ENCODE peak calls at places on chromosomes 13 and 19, in eight cellular contexts. One of them, this sample, is unnamed.

GRCh38 chr19:46555684-46556083 is 45.4 kb upstream of the CALM3 start:
- DNase-seq in AG04450: no peak
- DNase-seq in AG04449: no peak
- DNase-seq in fibroblast of pulmonary artery: no peak
- DNase-seq in tibial nerve: no peak
- DNase-seq in right lobe of liver: no peak
- DNase-seq in neural crest cell: no peak
- DNase-seq in spleen: no peak
- DNase-seq in this sample: no peak

GRCh38 chr19:35224681-35225604 is 3.6 kb downstream of the FAM187B start:
- DNase-seq in AG04449: no peak
- DNase-seq in spleen: peak; percentile 76
- DNase-seq in right lobe of liver: no peak
- DNase-seq in AG04450: no peak
- DNase-seq in tibial nerve: no peak
- DNase-seq in fibroblast of pulmonary artery: no peak
- DNase-seq in neural crest cell: no peak
- DNase-seq in this sample: no peak

GRCh38 chr19:14116918-14117578 is 514 bp downstream of the PRKACA start:
- DNase-seq in AG04450: no peak
- DNase-seq in AG04449: no peak
- DNase-seq in fibroblast of pulmonary artery: no peak
- DNase-seq in neural crest cell: no peak
- DNase-seq in right lobe of liver: peak; percentile 61
- DNase-seq in spleen: peak; percentile 91
- DNase-seq in tibial nerve: no peak
- DNase-seq in this sample: no peak

GRCh38 chr19:35009424-35010415 is 9.6 kb downstream of the GRAMD1A start:
- DNase-seq in tibial nerve: no peak
- DNase-seq in AG04450: no peak
- DNase-seq in AG04449: no peak
- DNase-seq in neural crest cell: no peak
- DNase-seq in fibroblast of pulmonary artery: no peak
- DNase-seq in spleen: no peak
- DNase-seq in right lobe of liver: no peak
- DNase-seq in this sample: no peak

GRCh38 chr19:30254214-30254613 is 118.0 kb upstream of the ZNF536 start:
- DNase-seq in right lobe of liver: no peak
- DNase-seq in fibroblast of pulmonary artery: no peak
- DNase-seq in neural crest cell: no peak
- DNase-seq in spleen: no peak
- DNase-seq in AG04450: no peak
- DNase-seq in AG04449: no peak
- DNase-seq in tibial nerve: no peak
- DNase-seq in this sample: no peak

GRCh38 chr19:36115453-36116343 is at the start of gene TBCB:
- DNase-seq in fibroblast of pulmonary artery: peak; percentile 25
- DNase-seq in AG04450: no peak
- DNase-seq in right lobe of liver: peak; percentile 90
- DNase-seq in AG04449: no peak
- DNase-seq in spleen: peak; percentile 96
- DNase-seq in neural crest cell: no peak
- DNase-seq in tibial nerve: peak; percentile 74
- DNase-seq in this sample: no peak

GRCh38 chr13:23673354-23673753 is 103.1 kb downstream of the TNFRSF19 start:
- DNase-seq in spleen: no peak
- DNase-seq in right lobe of liver: no peak
- DNase-seq in AG04449: peak; percentile 92
- DNase-seq in fibroblast of pulmonary artery: peak; percentile 84
- DNase-seq in neural crest cell: no peak
- DNase-seq in AG04450: peak; percentile 95
- DNase-seq in tibial nerve: no peak
- DNase-seq in this sample: peak; percentile 61

GRCh38 chr19:48552406-48553322 is 692 bp downstream of the SULT2B1 start:
- DNase-seq in fibroblast of pulmonary artery: no peak
- DNase-seq in tibial nerve: no peak
- DNase-seq in spleen: no peak
- DNase-seq in AG04450: no peak
- DNase-seq in neural crest cell: no peak
- DNase-seq in AG04449: no peak
- DNase-seq in right lobe of liver: no peak
- DNase-seq in this sample: no peak

GRCh38 chr19:14473073-14473790 is 1.9 kb downstream of the PTGER1 start:
- DNase-seq in neural crest cell: no peak
- DNase-seq in AG04450: no peak
- DNase-seq in spleen: no peak
- DNase-seq in AG04449: no peak
- DNase-seq in tibial nerve: no peak
- DNase-seq in fibroblast of pulmonary artery: no peak
- DNase-seq in right lobe of liver: no peak
- DNase-seq in this sample: no peak

GRCh38 chr19:5595129-5595528 is 27.4 kb upstream of the TINCR start:
- DNase-seq in tibial nerve: no peak
- DNase-seq in fibroblast of pulmonary artery: no peak
- DNase-seq in spleen: peak; percentile 3
- DNase-seq in neural crest cell: no peak
- DNase-seq in AG04449: no peak
- DNase-seq in right lobe of liver: no peak
- DNase-seq in AG04450: no peak
- DNase-seq in this sample: no peak

GRCh38 chr13:94968040-94968756 is 255.9 kb upstream of the SOX21 start:
- DNase-seq in spleen: no peak
- DNase-seq in AG04449: no peak
- DNase-seq in tibial nerve: no peak
- DNase-seq in fibroblast of pulmonary artery: no peak
- DNase-seq in right lobe of liver: no peak
- DNase-seq in neural crest cell: peak; percentile 47
- DNase-seq in AG04450: no peak
- DNase-seq in this sample: no peak

GRCh38 chr19:30959011-30959410 is 390.2 kb downstream of the TSHZ3 start:
- DNase-seq in spleen: no peak
- DNase-seq in fibroblast of pulmonary artery: no peak
- DNase-seq in AG04449: no peak
- DNase-seq in AG04450: no peak
- DNase-seq in neural crest cell: no peak
- DNase-seq in right lobe of liver: no peak
- DNase-seq in tibial nerve: no peak
- DNase-seq in this sample: no peak

GRCh38 chr19:42283248-42284065 is 14.4 kb downstream of the CIC start:
- DNase-seq in spleen: peak; percentile 98
- DNase-seq in AG04450: peak; percentile 60
- DNase-seq in tibial nerve: peak; percentile 96
- DNase-seq in right lobe of liver: peak; percentile 97
- DNase-seq in fibroblast of pulmonary artery: peak; percentile 92
- DNase-seq in AG04449: no peak
- DNase-seq in neural crest cell: peak; percentile 87
- DNase-seq in this sample: no peak

GRCh38 chr19:58330458-58330857 is 3.7 kb downstream of the ZSCAN22 start:
- DNase-seq in right lobe of liver: no peak
- DNase-seq in fibroblast of pulmonary artery: peak; percentile 78
- DNase-seq in tibial nerve: no peak
- DNase-seq in AG04449: no peak
- DNase-seq in AG04450: no peak
- DNase-seq in neural crest cell: no peak
- DNase-seq in spleen: no peak
- DNase-seq in this sample: no peak

GRCh38 chr13:64471916-64472315 is 2758.2 kb downstream of the PCDH9 start:
- DNase-seq in AG04450: peak; percentile 11
- DNase-seq in neural crest cell: no peak
- DNase-seq in right lobe of liver: no peak
- DNase-seq in tibial nerve: no peak
- DNase-seq in AG04449: peak; percentile 9
- DNase-seq in fibroblast of pulmonary artery: peak; percentile 73
- DNase-seq in spleen: no peak
- DNase-seq in this sample: no peak

GRCh38 chr13:57629391-57629804 is 2.1 kb upstream of the PCDH17 start:
- DNase-seq in tibial nerve: no peak
- DNase-seq in AG04450: no peak
- DNase-seq in spleen: peak; percentile 72
- DNase-seq in fibroblast of pulmonary artery: peak; percentile 15
- DNase-seq in right lobe of liver: peak; percentile 20
- DNase-seq in AG04449: no peak
- DNase-seq in neural crest cell: peak; percentile 12
- DNase-seq in this sample: no peak

GRCh38 chr13:51323824-51324511 is 15.5 kb upstream of the SERPINE3 start:
- DNase-seq in tibial nerve: no peak
- DNase-seq in AG04450: no peak
- DNase-seq in AG04449: no peak
- DNase-seq in fibroblast of pulmonary artery: no peak
- DNase-seq in neural crest cell: no peak
- DNase-seq in right lobe of liver: no peak
- DNase-seq in spleen: no peak
- DNase-seq in this sample: no peak

GRCh38 chr19:51777570-51778460 is 16.8 kb downstream of the FPR2 start:
- DNase-seq in right lobe of liver: peak; percentile 51
- DNase-seq in neural crest cell: peak; percentile 44
- DNase-seq in AG04450: peak; percentile 63
- DNase-seq in tibial nerve: peak; percentile 51
- DNase-seq in AG04449: peak; percentile 14
- DNase-seq in fibroblast of pulmonary artery: peak; percentile 96
- DNase-seq in spleen: peak; percentile 84
- DNase-seq in this sample: peak; percentile 32

GRCh38 chr13:97211357-97211756 is 10.8 kb upstream of the MBNL2 start:
- DNase-seq in AG04449: no peak
- DNase-seq in AG04450: no peak
- DNase-seq in spleen: no peak
- DNase-seq in right lobe of liver: no peak
- DNase-seq in fibroblast of pulmonary artery: no peak
- DNase-seq in neural crest cell: no peak
- DNase-seq in tibial nerve: no peak
- DNase-seq in this sample: no peak

GRCh38 chr13:43687038-43687437 is 99.7 kb downstream of the ENOX1 start:
- DNase-seq in AG04449: no peak
- DNase-seq in fibroblast of pulmonary artery: no peak
- DNase-seq in tibial nerve: no peak
- DNase-seq in right lobe of liver: no peak
- DNase-seq in neural crest cell: no peak
- DNase-seq in AG04450: no peak
- DNase-seq in spleen: no peak
- DNase-seq in this sample: no peak
- TF ChIP-seq CTCF in AG04449: no peak
- TF ChIP-seq CTCF in fibroblast of pulmonary artery: no peak
- TF ChIP-seq CTCF in tibial nerve: no peak
- TF ChIP-seq CTCF in right lobe of liver: no peak
- TF ChIP-seq CTCF in neural crest cell: no peak
- TF ChIP-seq CTCF in AG04450: no peak
- TF ChIP-seq CTCF in spleen: no peak
- TF ChIP-seq CTCF in this sample: no peak

DNA sequence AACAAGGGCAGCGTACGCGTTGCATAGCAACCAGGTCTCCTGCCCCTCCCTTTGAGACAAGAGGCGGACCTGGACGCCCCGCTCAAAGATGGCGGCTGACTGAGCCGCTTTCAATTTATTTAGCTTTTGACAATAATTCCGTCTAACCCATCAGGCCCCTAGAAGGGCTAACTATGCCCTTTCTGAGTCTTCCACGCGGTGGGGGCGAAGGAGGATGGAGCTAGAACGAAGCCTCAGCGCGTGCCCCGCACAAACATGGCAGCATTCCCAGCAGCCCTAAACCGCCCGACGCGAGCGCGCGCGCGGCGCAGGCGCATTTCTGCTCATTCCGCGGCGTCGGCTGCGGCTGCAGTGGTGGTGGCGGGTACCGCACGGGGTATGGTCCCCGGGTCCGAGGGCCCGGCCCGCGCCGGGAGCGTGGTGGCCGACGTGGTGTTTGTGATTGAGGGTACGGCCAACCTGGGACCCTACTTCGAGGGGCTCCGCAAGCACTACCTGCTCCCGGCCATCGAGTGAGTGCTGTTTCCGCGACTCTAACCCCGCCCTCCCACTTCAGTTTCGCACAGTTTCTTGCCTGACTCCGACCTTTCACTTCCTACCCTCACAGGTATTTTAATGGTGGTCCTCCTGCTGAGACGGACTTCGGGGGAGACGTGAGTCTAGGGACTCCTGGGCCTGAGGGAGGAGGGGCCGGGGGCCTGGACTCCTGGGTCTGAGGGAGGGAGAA is at the start of gene MED25:
- DNase-seq in AG04450: peak; percentile 55
- DNase-seq in right lobe of liver: peak; percentile 85
- DNase-seq in fibroblast of pulmonary artery: peak; percentile 87
- DNase-seq in spleen: peak; percentile 96
- DNase-seq in AG04449: no peak
- DNase-seq in neural crest cell: peak; percentile 82
- DNase-seq in tibial nerve: peak; percentile 74
- DNase-seq in this sample: peak; percentile 41
- TF ChIP-seq CTCF in AG04450: peak; percentile 27
- TF ChIP-seq CTCF in right lobe of liver: peak; percentile 21
- TF ChIP-seq CTCF in fibroblast of pulmonary artery: no peak
- TF ChIP-seq CTCF in spleen: peak; percentile 42
- TF ChIP-seq CTCF in AG04449: peak; percentile 25
- TF ChIP-seq CTCF in neural crest cell: peak; percentile 52
- TF ChIP-seq CTCF in tibial nerve: no peak
- TF ChIP-seq CTCF in this sample: no peak

GRCh38 chr13:98557934-98558630 is 18.8 kb downstream of the STK24 start:
- DNase-seq in spleen: no peak
- DNase-seq in AG04450: no peak
- DNase-seq in AG04449: peak; percentile 29
- DNase-seq in fibroblast of pulmonary artery: no peak
- DNase-seq in right lobe of liver: no peak
- DNase-seq in tibial nerve: no peak
- DNase-seq in neural crest cell: no peak
- DNase-seq in this sample: no peak

GRCh38 chr13:98563071-98563470 is 13.8 kb downstream of the STK24 start:
- DNase-seq in AG04449: no peak
- DNase-seq in tibial nerve: no peak
- DNase-seq in neural crest cell: no peak
- DNase-seq in AG04450: no peak
- DNase-seq in right lobe of liver: no peak
- DNase-seq in fibroblast of pulmonary artery: no peak
- DNase-seq in spleen: no peak
- DNase-seq in this sample: no peak

GRCh38 chr13:98556417-98556816 is 20.5 kb downstream of the STK24 start:
- DNase-seq in AG04450: no peak
- DNase-seq in right lobe of liver: no peak
- DNase-seq in AG04449: no peak
- DNase-seq in spleen: no peak
- DNase-seq in tibial nerve: no peak
- DNase-seq in neural crest cell: no peak
- DNase-seq in fibroblast of pulmonary artery: no peak
- DNase-seq in this sample: no peak

GRCh38 chr13:98556968-98557591 is 19.8 kb downstream of the STK24 start:
- DNase-seq in spleen: no peak
- DNase-seq in fibroblast of pulmonary artery: no peak
- DNase-seq in AG04449: no peak
- DNase-seq in AG04450: no peak
- DNase-seq in right lobe of liver: no peak
- DNase-seq in tibial nerve: no peak
- DNase-seq in neural crest cell: no peak
- DNase-seq in this sample: peak; percentile 42
- TF ChIP-seq CTCF in spleen: no peak
- TF ChIP-seq CTCF in fibroblast of pulmonary artery: no peak
- TF ChIP-seq CTCF in AG04449: no peak
- TF ChIP-seq CTCF in AG04450: no peak
- TF ChIP-seq CTCF in right lobe of liver: no peak
- TF ChIP-seq CTCF in tibial nerve: no peak
- TF ChIP-seq CTCF in neural crest cell: no peak
- TF ChIP-seq CTCF in this sample: peak; percentile 57

GRCh38 chr19:49590071-49590970 is 661 bp upstream of the PRR12 start:
- DNase-seq in tibial nerve: peak; percentile 90
- DNase-seq in spleen: peak; percentile 98
- DNase-seq in right lobe of liver: peak; percentile 97
- DNase-seq in AG04449: peak; percentile 67
- DNase-seq in neural crest cell: peak; percentile 89
- DNase-seq in fibroblast of pulmonary artery: peak; percentile 98
- DNase-seq in AG04450: peak; percentile 88
- DNase-seq in this sample: peak; percentile 91
- TF ChIP-seq CTCF in tibial nerve: no peak
- TF ChIP-seq CTCF in spleen: peak; percentile 16
- TF ChIP-seq CTCF in right lobe of liver: no peak
- TF ChIP-seq CTCF in AG04449: no peak
- TF ChIP-seq CTCF in neural crest cell: no peak
- TF ChIP-seq CTCF in fibroblast of pulmonary artery: peak; percentile 19
- TF ChIP-seq CTCF in AG04450: peak; percentile 3
- TF ChIP-seq CTCF in this sample: no peak

GRCh38 chr19:49869484-49870308 is 2.3 kb upstream of the PNKP start:
- DNase-seq in tibial nerve: peak; percentile 96
- DNase-seq in spleen: peak; percentile 96
- DNase-seq in AG04450: peak; percentile 100
- DNase-seq in right lobe of liver: peak; percentile 95
- DNase-seq in fibroblast of pulmonary artery: peak; percentile 100
- DNase-seq in AG04449: peak; percentile 99
- DNase-seq in neural crest cell: peak; percentile 98
- DNase-seq in this sample: peak; percentile 99
- TF ChIP-seq CTCF in tibial nerve: no peak
- TF ChIP-seq CTCF in spleen: no peak
- TF ChIP-seq CTCF in AG04450: no peak
- TF ChIP-seq CTCF in right lobe of liver: peak; percentile 22
- TF ChIP-seq CTCF in fibroblast of pulmonary artery: no peak
- TF ChIP-seq CTCF in AG04449: no peak
- TF ChIP-seq CTCF in neural crest cell: no peak
- TF ChIP-seq CTCF in this sample: no peak